ENCODE peak calls at places on chromosomes 4 and X, in nine cellular contexts. One of them, this sample, is unnamed.

GRCh38 chr4:168831919-168832745 is 177.9 kb downstream of the CBR4 start:
- DNase-seq in iris pigment epithelial cell: peak
- DNase-seq in mucosa of descending colon: peak
- DNase-seq in naive thymus-derived CD8-positive, alpha-beta T cell: peak
- DNase-seq in upper lobe of right lung: peak
- DNase-seq in stimulated activated effector memory CD8-positive, alpha-beta T cell treated with anti-CD3 and anti-CD28 coated beads, Interleukin-12 subunit alpha, Interleukin-12 subunit beta, amount 100 ng/mL, for 72 hours: peak
- DNase-seq in fibroblast of gingiva: peak
- DNase-seq in transverse colon: peak
- DNase-seq in left ventricle myocardium inferior: peak
- DNase-seq in this sample: no peak

GRCh38 chr4:185535818-185536729 is 767 bp upstream of the PDLIM3 start:
- DNase-seq in iris pigment epithelial cell: peak
- DNase-seq in mucosa of descending colon: no peak
- DNase-seq in naive thymus-derived CD8-positive, alpha-beta T cell: no peak
- DNase-seq in upper lobe of right lung: no peak
- DNase-seq in stimulated activated effector memory CD8-positive, alpha-beta T cell treated with anti-CD3 and anti-CD28 coated beads, Interleukin-12 subunit alpha, Interleukin-12 subunit beta, amount 100 ng/mL, for 72 hours: no peak
- DNase-seq in fibroblast of gingiva: no peak
- DNase-seq in transverse colon: peak
- DNase-seq in left ventricle myocardium inferior: peak
- DNase-seq in this sample: peak

GRCh38 chrX:55167124-55167523 is 53.0 kb upstream of the PAGE5 start:
- DNase-seq in iris pigment epithelial cell: no peak
- DNase-seq in mucosa of descending colon: no peak
- DNase-seq in naive thymus-derived CD8-positive, alpha-beta T cell: no peak
- DNase-seq in upper lobe of right lung: no peak
- DNase-seq in stimulated activated effector memory CD8-positive, alpha-beta T cell treated with anti-CD3 and anti-CD28 coated beads, Interleukin-12 subunit alpha, Interleukin-12 subunit beta, amount 100 ng/mL, for 72 hours: no peak
- DNase-seq in fibroblast of gingiva: no peak
- DNase-seq in transverse colon: no peak
- DNase-seq in left ventricle myocardium inferior: no peak
- DNase-seq in this sample: no peak

GRCh38 chrX:13966071-13966850 is 63.4 kb downstream of the GEMIN8 start:
- DNase-seq in iris pigment epithelial cell: no peak
- DNase-seq in mucosa of descending colon: no peak
- DNase-seq in naive thymus-derived CD8-positive, alpha-beta T cell: no peak
- DNase-seq in upper lobe of right lung: no peak
- DNase-seq in stimulated activated effector memory CD8-positive, alpha-beta T cell treated with anti-CD3 and anti-CD28 coated beads, Interleukin-12 subunit alpha, Interleukin-12 subunit beta, amount 100 ng/mL, for 72 hours: no peak
- DNase-seq in fibroblast of gingiva: peak
- DNase-seq in transverse colon: no peak
- DNase-seq in left ventricle myocardium inferior: no peak
- DNase-seq in this sample: peak

GRCh38 chr4:164428561-164428960 is 325.4 kb upstream of the SMIM31 start:
- DNase-seq in iris pigment epithelial cell: no peak
- DNase-seq in mucosa of descending colon: no peak
- DNase-seq in naive thymus-derived CD8-positive, alpha-beta T cell: no peak
- DNase-seq in upper lobe of right lung: no peak
- DNase-seq in stimulated activated effector memory CD8-positive, alpha-beta T cell treated with anti-CD3 and anti-CD28 coated beads, Interleukin-12 subunit alpha, Interleukin-12 subunit beta, amount 100 ng/mL, for 72 hours: no peak
- DNase-seq in fibroblast of gingiva: no peak
- DNase-seq in transverse colon: no peak
- DNase-seq in left ventricle myocardium inferior: no peak
- DNase-seq in this sample: no peak

GRCh38 chr4:126784966-126785580 is 847.7 kb upstream of the INTU start:
- DNase-seq in iris pigment epithelial cell: no peak
- DNase-seq in mucosa of descending colon: no peak
- DNase-seq in naive thymus-derived CD8-positive, alpha-beta T cell: no peak
- DNase-seq in upper lobe of right lung: no peak
- DNase-seq in stimulated activated effector memory CD8-positive, alpha-beta T cell treated with anti-CD3 and anti-CD28 coated beads, Interleukin-12 subunit alpha, Interleukin-12 subunit beta, amount 100 ng/mL, for 72 hours: no peak
- DNase-seq in fibroblast of gingiva: no peak
- DNase-seq in transverse colon: no peak
- DNase-seq in left ventricle myocardium inferior: no peak
- DNase-seq in this sample: no peak

GRCh38 chr4:156898373-156899117 is 73.1 kb downstream of the PDGFC start:
- DNase-seq in iris pigment epithelial cell: peak
- DNase-seq in mucosa of descending colon: no peak
- DNase-seq in naive thymus-derived CD8-positive, alpha-beta T cell: no peak
- DNase-seq in upper lobe of right lung: no peak
- DNase-seq in stimulated activated effector memory CD8-positive, alpha-beta T cell treated with anti-CD3 and anti-CD28 coated beads, Interleukin-12 subunit alpha, Interleukin-12 subunit beta, amount 100 ng/mL, for 72 hours: no peak
- DNase-seq in fibroblast of gingiva: peak
- DNase-seq in transverse colon: no peak
- DNase-seq in left ventricle myocardium inferior: no peak
- DNase-seq in this sample: no peak

GRCh38 chr4:109629775-109630174 is 69.7 kb downstream of the MCUB start:
- DNase-seq in iris pigment epithelial cell: no peak
- DNase-seq in mucosa of descending colon: no peak
- DNase-seq in naive thymus-derived CD8-positive, alpha-beta T cell: no peak
- DNase-seq in upper lobe of right lung: no peak
- DNase-seq in stimulated activated effector memory CD8-positive, alpha-beta T cell treated with anti-CD3 and anti-CD28 coated beads, Interleukin-12 subunit alpha, Interleukin-12 subunit beta, amount 100 ng/mL, for 72 hours: no peak
- DNase-seq in fibroblast of gingiva: no peak
- DNase-seq in transverse colon: no peak
- DNase-seq in left ventricle myocardium inferior: no peak
- DNase-seq in this sample: no peak

GRCh38 chr4:8641256-8641655 is 48.7 kb downstream of the CPZ start:
- DNase-seq in iris pigment epithelial cell: no peak
- DNase-seq in mucosa of descending colon: peak
- DNase-seq in naive thymus-derived CD8-positive, alpha-beta T cell: peak
- DNase-seq in upper lobe of right lung: peak
- DNase-seq in stimulated activated effector memory CD8-positive, alpha-beta T cell treated with anti-CD3 and anti-CD28 coated beads, Interleukin-12 subunit alpha, Interleukin-12 subunit beta, amount 100 ng/mL, for 72 hours: no peak
- DNase-seq in fibroblast of gingiva: no peak
- DNase-seq in transverse colon: no peak
- DNase-seq in left ventricle myocardium inferior: peak
- DNase-seq in this sample: no peak

GRCh38 chr4:1192091-1192492 is 19.7 kb upstream of the SPON2 start:
- DNase-seq in iris pigment epithelial cell: peak
- DNase-seq in mucosa of descending colon: peak
- DNase-seq in naive thymus-derived CD8-positive, alpha-beta T cell: peak
- DNase-seq in upper lobe of right lung: peak
- DNase-seq in stimulated activated effector memory CD8-positive, alpha-beta T cell treated with anti-CD3 and anti-CD28 coated beads, Interleukin-12 subunit alpha, Interleukin-12 subunit beta, amount 100 ng/mL, for 72 hours: no peak
- DNase-seq in fibroblast of gingiva: peak
- DNase-seq in transverse colon: peak
- DNase-seq in left ventricle myocardium inferior: peak
- DNase-seq in this sample: peak

GRCh38 chrX:123964155-123964554 is 2.6 kb downstream of the STAG2 start:
- DNase-seq in iris pigment epithelial cell: peak
- DNase-seq in mucosa of descending colon: no peak
- DNase-seq in naive thymus-derived CD8-positive, alpha-beta T cell: no peak
- DNase-seq in upper lobe of right lung: no peak
- DNase-seq in stimulated activated effector memory CD8-positive, alpha-beta T cell treated with anti-CD3 and anti-CD28 coated beads, Interleukin-12 subunit alpha, Interleukin-12 subunit beta, amount 100 ng/mL, for 72 hours: no peak
- DNase-seq in fibroblast of gingiva: peak
- DNase-seq in transverse colon: no peak
- DNase-seq in left ventricle myocardium inferior: no peak
- DNase-seq in this sample: no peak

GRCh38 chrX:74924449-74925209 is 623 bp downstream of the NEXMIF start:
- DNase-seq in iris pigment epithelial cell: peak
- DNase-seq in mucosa of descending colon: peak
- DNase-seq in naive thymus-derived CD8-positive, alpha-beta T cell: peak
- DNase-seq in upper lobe of right lung: peak
- DNase-seq in stimulated activated effector memory CD8-positive, alpha-beta T cell treated with anti-CD3 and anti-CD28 coated beads, Interleukin-12 subunit alpha, Interleukin-12 subunit beta, amount 100 ng/mL, for 72 hours: peak
- DNase-seq in fibroblast of gingiva: no peak
- DNase-seq in transverse colon: peak
- DNase-seq in left ventricle myocardium inferior: peak
- DNase-seq in this sample: peak

GRCh38 chr4:148204892-148205291 is 237.3 kb downstream of the NR3C2 start:
- DNase-seq in iris pigment epithelial cell: no peak
- DNase-seq in mucosa of descending colon: no peak
- DNase-seq in naive thymus-derived CD8-positive, alpha-beta T cell: no peak
- DNase-seq in upper lobe of right lung: no peak
- DNase-seq in stimulated activated effector memory CD8-positive, alpha-beta T cell treated with anti-CD3 and anti-CD28 coated beads, Interleukin-12 subunit alpha, Interleukin-12 subunit beta, amount 100 ng/mL, for 72 hours: no peak
- DNase-seq in fibroblast of gingiva: no peak
- DNase-seq in transverse colon: no peak
- DNase-seq in left ventricle myocardium inferior: no peak
- DNase-seq in this sample: no peak

GRCh38 chrX:15242899-15243555 is 26.9 kb downstream of the ASB9 start:
- DNase-seq in iris pigment epithelial cell: peak
- DNase-seq in mucosa of descending colon: no peak
- DNase-seq in naive thymus-derived CD8-positive, alpha-beta T cell: peak
- DNase-seq in upper lobe of right lung: no peak
- DNase-seq in stimulated activated effector memory CD8-positive, alpha-beta T cell treated with anti-CD3 and anti-CD28 coated beads, Interleukin-12 subunit alpha, Interleukin-12 subunit beta, amount 100 ng/mL, for 72 hours: no peak
- DNase-seq in fibroblast of gingiva: peak
- DNase-seq in transverse colon: peak
- DNase-seq in left ventricle myocardium inferior: no peak
- DNase-seq in this sample: peak

GRCh38 chr4:155540698-155541097 is 126.0 kb upstream of the GUCY1A1 start:
- DNase-seq in iris pigment epithelial cell: no peak
- DNase-seq in mucosa of descending colon: no peak
- DNase-seq in naive thymus-derived CD8-positive, alpha-beta T cell: no peak
- DNase-seq in upper lobe of right lung: no peak
- DNase-seq in stimulated activated effector memory CD8-positive, alpha-beta T cell treated with anti-CD3 and anti-CD28 coated beads, Interleukin-12 subunit alpha, Interleukin-12 subunit beta, amount 100 ng/mL, for 72 hours: no peak
- DNase-seq in fibroblast of gingiva: no peak
- DNase-seq in transverse colon: no peak
- DNase-seq in left ventricle myocardium inferior: no peak
- DNase-seq in this sample: no peak

GRCh38 chr4:118086334-118086733 is 52.0 kb downstream of the NDST3 start:
- DNase-seq in iris pigment epithelial cell: peak
- DNase-seq in mucosa of descending colon: no peak
- DNase-seq in naive thymus-derived CD8-positive, alpha-beta T cell: no peak
- DNase-seq in upper lobe of right lung: no peak
- DNase-seq in stimulated activated effector memory CD8-positive, alpha-beta T cell treated with anti-CD3 and anti-CD28 coated beads, Interleukin-12 subunit alpha, Interleukin-12 subunit beta, amount 100 ng/mL, for 72 hours: no peak
- DNase-seq in fibroblast of gingiva: peak
- DNase-seq in transverse colon: no peak
- DNase-seq in left ventricle myocardium inferior: no peak
- DNase-seq in this sample: peak